ENCODE peak calls at places on chromosomes 5 and 9, in six cellular contexts. V is H9, H is neuronal stem cell, W is mesenchymal stem cell, K is trophoblast cell, T is H1. O is an unnamed sample.

GRCh38 chr9:122036988-122037387 is 56.1 kb downstream of the TTLL11 start:
- DNase-seq in V (no peak), W (peak; percentile 49), T (no peak), K (no peak), H (no peak), O (peak; percentile 68)

GRCh38 chr9:69131682-69132081 is 42.4 kb upstream of the TJP2 start:
- DNase-seq in W (peak; percentile 97), T (no peak), H (no peak), V (peak; percentile 10), K (peak; percentile 44), O (peak; percentile 96)

GRCh38 chr5:14268236-14268701 is 125.1 kb downstream of the TRIO start:
- DNase-seq in K (peak; percentile 98), H (no peak), T (no peak), V (no peak), W (peak; percentile 97), O (peak; percentile 81)

GRCh38 chr9:128689820-128690683 is 1.0 kb downstream of the SET start:
- DNase-seq in H (peak; percentile 41), W (peak; percentile 63), T (no peak), K (peak; percentile 26), V (peak; percentile 45), O (peak; percentile 37)

GRCh38 chr9:113261917-113262671 is 13.3 kb downstream of the CDC26 start:
- DNase-seq in T (no peak), V (no peak), H (no peak), W (no peak), K (no peak), O (no peak)

GRCh38 chr5:149099920-149100319 is 37.1 kb upstream of the SH3TC2 start:
- DNase-seq in K (no peak), T (no peak), W (no peak), H (no peak), V (no peak), O (no peak)

GRCh38 chr5:1311443-1312055 is 16.7 kb upstream of the TERT start:
- DNase-seq in T (no peak), H (no peak), K (no peak), V (no peak), W (no peak), O (no peak)

GRCh38 chr9:82982271-82982880 is 80.6 kb downstream of the RASEF start:
- DNase-seq in V (no peak), T (no peak), K (no peak), H (no peak), W (no peak), O (no peak)

GRCh38 chr5:143398451-143399237 is 4.8 kb downstream of the NR3C1 start:
- DNase-seq in T (no peak), H (no peak), K (no peak), W (no peak), V (no peak), O (peak; percentile 12)

GRCh38 chr9:4197548-4197947 is 102.3 kb downstream of the GLIS3 start:
- DNase-seq in V (peak; percentile 72), W (no peak), K (no peak), T (peak; percentile 49), H (no peak), O (no peak)

GRCh38 chr9:35226685-35227084 is 64.9 kb downstream of the UNC13B start:
- DNase-seq in K (no peak), T (no peak), V (no peak), W (no peak), H (no peak), O (no peak)

GRCh38 chr5:68464424-68464823 is 248.9 kb downstream of the PIK3R1 start:
- DNase-seq in V (no peak), K (peak; percentile 67), T (no peak), H (no peak), W (peak; percentile 24), O (peak; percentile 36)

GRCh38 chr5:143427122-143427735 is 23.7 kb upstream of the NR3C1 start:
- DNase-seq in T (no peak), V (no peak), H (no peak), K (no peak), W (no peak), O (no peak)

GRCh38 chr5:158510479-158510878 is 589.2 kb downstream of the EBF1 start:
- DNase-seq in K (no peak), V (no peak), T (no peak), H (no peak), W (no peak), O (no peak)

GRCh38 chr9:108569624-108570023 is 286.2 kb downstream of the ACTL7B start:
- DNase-seq in H (no peak), T (no peak), V (no peak), W (peak; percentile 75), K (peak; percentile 96), O (peak; percentile 76)

GRCh38 chr9:114235113-114235589 is 79.8 kb downstream of the COL27A1 start:
- DNase-seq in H (no peak), W (no peak), V (no peak), T (no peak), K (no peak), O (no peak)

GRCh38 chr5:18305288-18305899 is 671.1 kb downstream of the TAF11L14 start:
- DNase-seq in T (no peak), K (peak; percentile 74), V (peak; percentile 34), H (peak; percentile 21), W (peak; percentile 50), O (peak; percentile 39)

GRCh38 chr5:178246736-178247135 is 14.1 kb upstream of the PHYKPL start:
- DNase-seq in V (no peak), T (no peak), W (no peak), H (no peak), K (no peak), O (no peak)

GRCh38 chr9:13360188-13360587 is 80.7 kb upstream of the MPDZ start:
- DNase-seq in T (no peak), H (no peak), K (no peak), V (no peak), W (no peak), O (no peak)

GRCh38 chr9:13352451-13352979 is 73.0 kb upstream of the MPDZ start:
- DNase-seq in H (no peak), K (no peak), V (no peak), T (no peak), W (no peak), O (no peak)

GRCh38 chr9:13351768-13352386 is 72.4 kb upstream of the MPDZ start:
- DNase-seq in V (no peak), K (peak; percentile 75), H (peak; percentile 8), T (no peak), W (peak; percentile 62), O (peak; percentile 65)

GRCh38 chr9:13358128-13358527 is 78.6 kb upstream of the MPDZ start:
- DNase-seq in K (no peak), H (no peak), W (peak; percentile 80), T (no peak), V (no peak), O (peak; percentile 92)

DNA sequence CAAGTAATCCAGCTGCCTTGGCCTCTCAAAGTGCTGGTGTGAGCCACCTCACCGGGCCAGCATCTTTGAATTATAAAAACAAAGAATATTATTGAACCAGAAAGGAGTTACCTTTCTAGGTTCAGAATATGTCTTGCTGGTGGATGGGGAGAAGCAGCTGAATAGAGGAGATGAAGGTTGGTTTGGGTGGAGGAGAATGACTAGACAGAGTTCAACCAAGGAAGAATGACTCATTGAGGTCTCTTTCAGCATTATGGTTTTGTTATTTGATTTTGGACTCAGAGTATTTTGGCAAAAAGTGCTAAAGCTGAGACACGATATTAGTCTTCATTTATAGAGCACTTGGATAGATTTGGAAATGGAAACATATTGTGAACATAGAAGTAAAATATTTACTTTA is 75.2 kb upstream of the MPDZ start:
- DNase-seq in T (no peak), V (no peak), K (no peak), W (no peak), H (no peak), O (peak; percentile 29)
- H3K14ac ChIP-seq in T (no peak overlapping the region), V (no peak overlapping the region), K (no peak overlapping the region), W (no peak overlapping the region), H (no peak overlapping the region), O (no peak overlapping the region)

GRCh38 chr9:126478216-126478981 is 135.3 kb upstream of the LMX1B start:
- DNase-seq in H (no peak), K (no peak), V (no peak), T (no peak), W (no peak), O (no peak)
- H3K14ac ChIP-seq in H (no peak overlapping the region), K (no peak overlapping the region), V (no peak overlapping the region), T (no peak overlapping the region), W (no peak overlapping the region), O (no peak overlapping the region)

DNA sequence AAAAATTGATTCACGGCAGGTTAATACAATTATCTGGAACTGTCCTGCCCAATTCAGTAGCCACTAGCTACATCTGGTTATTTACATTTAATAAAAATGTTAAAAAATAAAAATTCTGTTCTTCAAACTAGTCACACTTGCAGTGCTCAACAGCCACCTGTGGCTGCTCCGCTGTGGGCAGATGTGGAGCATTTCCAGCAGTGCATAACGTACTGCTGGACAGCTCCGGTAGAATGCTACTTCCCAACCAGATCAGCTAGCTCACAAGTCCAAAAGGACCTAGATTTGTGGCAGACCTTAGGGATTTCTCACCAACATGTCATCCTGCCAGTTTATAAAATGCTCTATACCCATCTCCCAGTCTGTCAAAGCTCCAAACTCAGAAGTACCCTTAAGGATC is 42.8 kb downstream of the SETX start:
- DNase-seq in W (no peak), K (no peak), V (no peak), T (no peak), H (no peak), O (peak; percentile 6)
- H3K14ac ChIP-seq in W (no peak overlapping the region), K (no peak overlapping the region), V (no peak overlapping the region), T (no peak overlapping the region), H (no peak overlapping the region), O (no peak overlapping the region)

DNA sequence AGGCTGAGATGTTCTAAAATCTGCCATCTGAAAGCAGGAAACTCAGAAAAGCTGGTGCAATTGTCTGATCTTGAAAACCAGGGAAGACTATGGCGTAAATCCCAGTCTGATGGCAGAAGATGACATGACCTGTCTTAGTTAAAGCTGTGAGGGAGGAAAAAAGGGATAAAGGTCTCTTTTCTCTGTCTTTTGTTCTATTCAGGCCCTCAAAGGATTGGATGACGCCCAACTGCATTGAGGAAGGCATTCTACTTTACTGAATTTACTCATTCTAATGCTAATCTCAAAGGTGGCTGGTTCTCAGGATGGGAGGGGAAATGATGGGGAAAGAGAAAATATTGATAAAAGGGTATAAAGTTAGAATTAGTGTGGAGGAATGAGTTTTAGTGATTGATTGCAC is 312.8 kb upstream of the CTNND2 start:
- DNase-seq in V (peak; percentile 31), T (no peak), H (peak; percentile 21), W (no peak), K (no peak), O (no peak)
- H3K14ac ChIP-seq in V (no peak overlapping the region), T (no peak overlapping the region), H (no peak overlapping the region), W (no peak overlapping the region), K (no peak overlapping the region), O (no peak overlapping the region)

GRCh38 chr5:135199919-135200318 is 165.9 kb upstream of the PITX1 start:
- DNase-seq in K (no peak), T (no peak), H (no peak), W (no peak), V (no peak), O (no peak)
- H3K14ac ChIP-seq in K (no peak overlapping the region), T (no peak overlapping the region), H (no peak overlapping the region), W (no peak overlapping the region), V (no peak overlapping the region), O (no peak overlapping the region)

GRCh38 chr5:133226186-133226585 is 174.4 kb downstream of the HSPA4 start:
- DNase-seq in W (no peak), V (no peak), H (no peak), T (no peak), K (no peak), O (no peak)
- H3K14ac ChIP-seq in W (no peak overlapping the region), V (no peak overlapping the region), H (no peak overlapping the region), T (no peak overlapping the region), K (no peak overlapping the region), O (peak overlapping the region; percentile 41)